ENCODE peak calls at places on chromosomes 6 and 20, in eight cellular contexts. U is Karpas-422, O is mucosa of descending colon, T is A549, D is fibroblast of the aortic adventitia, W is mesendoderm, F is ovary, M is left ventricle myocardium inferior. G is an unnamed sample.

GRCh38 chr6:120211955-120212792 is 862.6 kb upstream of the MAN1A1 start:
- DNase-seq in T (no peak), U (no peak), F (no peak), D (peak; percentile 8), O (no peak), W (peak; percentile 6), M (no peak), G (peak; percentile 31)

GRCh38 chr6:48928937-48929336 is 534.1 kb downstream of the MMUT start:
- DNase-seq in O (no peak), T (no peak), U (no peak), W (peak; percentile 25), D (no peak), F (no peak), M (no peak), G (no peak)

GRCh38 chr6:139161817-139162284 is 27.0 kb downstream of the HECA start:
- DNase-seq in D (no peak), M (no peak), W (no peak), O (no peak), U (peak; percentile 64), T (no peak), F (no peak), G (no peak)

GRCh38 chr6:41505084-41506049 is 40.8 kb upstream of the FOXP4 start:
- DNase-seq in D (peak; percentile 87), T (no peak), M (peak; percentile 83), O (peak; percentile 64), U (no peak), W (peak; percentile 67), F (peak; percentile 90), G (peak; percentile 86)

GRCh38 chr6:1524040-1524480 is 85.7 kb upstream of the FOXC1 start:
- DNase-seq in O (peak; percentile 74), F (peak; percentile 83), T (peak; percentile 32), U (no peak), D (peak; percentile 38), M (peak; percentile 77), W (peak; percentile 88), G (peak; percentile 49)

GRCh38 chr20:62215020-62215990 is 4.8 kb downstream of the HRH3 start:
- DNase-seq in M (no peak), F (no peak), O (no peak), W (no peak), D (no peak), U (no peak), T (no peak), G (no peak)

GRCh38 chr20:46520976-46521579 is 7.7 kb upstream of the ZNF334 start:
- DNase-seq in D (peak; percentile 58), W (peak; percentile 91), O (peak; percentile 64), T (peak; percentile 33), M (no peak), F (no peak), U (peak; percentile 83), G (peak; percentile 41)

GRCh38 chr6:28866342-28867077 is 57.3 kb downstream of the TRIM27 start:
- DNase-seq in M (peak; percentile 62), O (peak; percentile 79), U (peak; percentile 82), W (peak; percentile 80), T (no peak), D (peak; percentile 26), F (peak; percentile 53), G (peak; percentile 46)

GRCh38 chr20:6411651-6412050 is 288.8 kb upstream of the FERMT1 start:
- DNase-seq in W (no peak), U (no peak), F (no peak), T (no peak), M (no peak), O (no peak), D (no peak), G (no peak)

GRCh38 chr6:23176471-23176870 is 607.1 kb downstream of the HDGFL1 start:
- DNase-seq in M (no peak), U (no peak), D (no peak), F (no peak), T (no peak), O (no peak), W (no peak), G (no peak)

GRCh38 chr20:5996765-5997164 is 46.3 kb downstream of the MCM8 start:
- DNase-seq in F (no peak), W (peak; percentile 16), O (peak; percentile 42), M (no peak), T (no peak), D (no peak), U (no peak), G (no peak)

GRCh38 chr6:104969785-104970581 is 13.1 kb downstream of the LIN28B start:
- DNase-seq in M (no peak), W (no peak), D (peak; percentile 1), U (no peak), T (no peak), O (no peak), F (no peak), G (no peak)

GRCh38 chr6:116253505-116254296 is at the start of gene TSPYL4:
- DNase-seq in D (peak; percentile 98), T (peak; percentile 78), W (peak; percentile 99), F (peak; percentile 94), M (peak; percentile 92), O (peak; percentile 96), U (peak; percentile 96), G (peak; percentile 97)

GRCh38 chr6:144647971-144648651 is 363.0 kb downstream of the UTRN start:
- DNase-seq in M (no peak), F (no peak), D (no peak), O (no peak), W (no peak), T (no peak), U (no peak), G (no peak)

GRCh38 chr20:34355427-34355826 is 7.6 kb upstream of the ITCH start:
- DNase-seq in D (no peak), O (no peak), U (no peak), T (no peak), W (no peak), M (no peak), F (no peak), G (no peak)

DNA sequence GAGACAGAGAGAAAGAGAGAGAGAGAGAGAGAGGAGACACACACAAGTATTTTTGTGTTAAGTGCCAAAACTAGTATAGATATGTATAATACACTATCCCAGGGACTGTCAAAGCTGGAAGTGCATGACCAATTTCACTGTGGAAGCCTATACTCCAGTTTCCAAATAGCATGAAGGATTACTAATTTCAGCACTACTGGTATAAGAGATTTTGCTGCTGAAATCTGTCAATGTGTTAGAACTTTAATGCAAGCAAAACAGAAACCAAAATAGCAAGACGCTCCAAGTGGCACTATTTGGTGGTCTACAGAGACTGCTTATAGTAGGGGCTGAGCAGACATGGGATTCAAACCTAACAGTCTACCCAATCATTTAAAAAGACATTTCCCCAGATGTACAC is 284.8 kb downstream of the BTBD9 start:
- DNase-seq in D (no peak), F (no peak), T (no peak), W (no peak), M (no peak), O (no peak), U (no peak), G (no peak)
- H3K4me3 ChIP-seq in D (no peak overlapping the region), F (no peak overlapping the region), T (no peak overlapping the region), W (no peak overlapping the region), M (no peak overlapping the region), O (no peak overlapping the region), U (no peak overlapping the region), G (no peak overlapping the region)

GRCh38 chr20:40690836-40691565 is 2.0 kb upstream of the MAFB start:
- DNase-seq in D (no peak), O (no peak), U (no peak), W (no peak), T (no peak), M (no peak), F (no peak), G (no peak)
- H3K4me3 ChIP-seq in D (no peak overlapping the region), O (no peak overlapping the region), U (no peak overlapping the region), W (no peak overlapping the region), T (no peak overlapping the region), M (peak overlapping the region; percentile 76), F (no peak overlapping the region), G (no peak overlapping the region)

GRCh38 chr20:60304026-60304590 is 345.9 kb downstream of the CDH26 start:
- DNase-seq in U (no peak), M (no peak), O (no peak), W (no peak), D (no peak), F (no peak), T (no peak), G (no peak)

GRCh38 chr20:60297649-60298048 is 339.4 kb downstream of the CDH26 start:
- DNase-seq in D (no peak), O (no peak), W (no peak), T (no peak), F (no peak), U (no peak), M (no peak), G (no peak)

GRCh38 chr20:60302875-60303274 is 344.7 kb downstream of the CDH26 start:
- DNase-seq in F (no peak), O (no peak), T (no peak), U (no peak), M (no peak), W (no peak), D (no peak), G (no peak)

GRCh38 chr20:60298647-60299046 is 340.4 kb downstream of the CDH26 start:
- DNase-seq in F (no peak), W (no peak), T (no peak), U (no peak), D (no peak), M (no peak), O (no peak), G (no peak)

DNA sequence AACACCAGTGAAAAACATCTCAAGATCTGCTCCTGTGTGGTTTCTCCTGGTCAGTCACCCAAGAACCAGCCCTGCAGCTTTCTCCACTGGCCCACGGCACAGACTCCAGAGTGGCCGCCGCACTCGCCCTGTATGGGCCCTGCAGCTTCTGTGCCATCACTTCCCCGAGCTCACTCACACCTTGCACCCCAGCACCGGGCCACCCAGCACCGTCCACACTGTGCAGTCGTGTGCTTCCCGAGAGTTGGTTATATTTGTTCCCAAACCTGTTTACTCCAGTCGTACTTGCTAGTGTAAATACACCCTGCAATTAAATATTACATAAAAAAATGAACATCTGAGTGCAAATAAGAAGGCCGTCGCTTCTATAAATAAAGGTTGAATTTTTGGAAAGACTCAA is 341.7 kb downstream of the CDH26 start:
- DNase-seq in U (no peak), M (no peak), T (no peak), F (no peak), O (no peak), D (no peak), W (no peak), G (no peak)
- H3K4me3 ChIP-seq in U (no peak overlapping the region), M (no peak overlapping the region), T (no peak overlapping the region), F (no peak overlapping the region), O (no peak overlapping the region), D (no peak overlapping the region), W (no peak overlapping the region), G (no peak overlapping the region)

DNA sequence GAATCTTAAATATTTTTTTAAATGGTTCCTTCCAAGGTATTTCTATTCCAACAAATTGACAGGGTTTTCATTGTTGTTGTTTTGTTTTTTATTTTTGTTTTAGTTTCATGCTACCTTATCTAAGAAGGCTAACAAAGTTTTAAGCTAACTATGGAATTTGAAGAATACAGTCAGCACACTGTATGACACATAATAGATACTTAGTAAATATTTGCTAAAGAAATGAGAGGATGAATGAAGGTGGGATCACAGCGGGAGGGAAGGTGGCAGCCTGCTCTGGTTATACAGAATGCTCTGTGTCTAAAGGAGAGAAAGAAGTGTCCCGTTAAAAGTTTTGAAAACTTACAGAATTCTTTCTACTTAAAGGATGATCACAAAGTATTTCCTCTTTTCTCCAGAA is 43.7 kb upstream of the DST start:
- DNase-seq in W (no peak), D (no peak), U (no peak), T (no peak), F (no peak), O (no peak), M (no peak), G (no peak)
- H3K4me3 ChIP-seq in W (no peak overlapping the region), D (no peak overlapping the region), U (no peak overlapping the region), T (no peak overlapping the region), F (no peak overlapping the region), O (no peak overlapping the region), M (no peak overlapping the region), G (no peak overlapping the region)

GRCh38 chr6:7261030-7261841 is 51.8 kb downstream of the SSR1 start:
- DNase-seq in M (peak; percentile 85), T (peak; percentile 95), W (peak; percentile 99), F (peak; percentile 74), U (peak; percentile 46), O (peak; percentile 85), D (peak; percentile 78), G (peak; percentile 86)
- H3K4me3 ChIP-seq in M (peak overlapping the region; percentile 78), T (peak overlapping the region; percentile 56), W (peak overlapping the region; percentile 69), F (peak overlapping the region; percentile 37), U (peak overlapping the region; percentile 45), O (peak overlapping the region; percentile 35), D (peak overlapping the region; percentile 86), G (peak overlapping the region; percentile 70)

G was measured in astrocyte of the spinal cord.